ENCODE peak calls at places on chromosomes 6 and 20, in nine cellular contexts. One of them, this sample, is unnamed.

GRCh38 chr6:35776364-35777215 is at the start of gene CLPSL2:
- DNase-seq in activated T-cell treated with anti-CD3 and anti-CD28 coated beads for 1 hour: no peak
- DNase-seq in heart left ventricle: no peak
- DNase-seq in activated CD4-positive, alpha-beta T cell treated with anti-CD3 and anti-CD28 coated beads, Interleukin-2, amount 10 ng/mL, durations not matched to agents 7 days and 5 days: no peak
- DNase-seq in HEK293T: peak; percentile 59
- DNase-seq in stimulated activated CD4-positive, alpha-beta T cell treated with anti-CD3 and anti-CD28 coated beads, Interleukin-12 subunit alpha, Interleukin-12 subunit beta, amount 100 ng/mL, for 4 hours: no peak
- DNase-seq in caudate nucleus: no peak
- DNase-seq in left ventricle myocardium inferior: no peak
- DNase-seq in effector memory CD4-positive, alpha-beta T cell: no peak
- DNase-seq in this sample: no peak

GRCh38 chr6:167455371-167455770 is 130.5 kb downstream of the TTLL2 start:
- DNase-seq in activated CD4-positive, alpha-beta T cell treated with anti-CD3 and anti-CD28 coated beads, Interleukin-2, amount 10 ng/mL, durations not matched to agents 7 days and 5 days: no peak
- DNase-seq in stimulated activated CD4-positive, alpha-beta T cell treated with anti-CD3 and anti-CD28 coated beads, Interleukin-12 subunit alpha, Interleukin-12 subunit beta, amount 100 ng/mL, for 4 hours: no peak
- DNase-seq in caudate nucleus: no peak
- DNase-seq in left ventricle myocardium inferior: no peak
- DNase-seq in heart left ventricle: no peak
- DNase-seq in HEK293T: no peak
- DNase-seq in effector memory CD4-positive, alpha-beta T cell: no peak
- DNase-seq in activated T-cell treated with anti-CD3 and anti-CD28 coated beads for 1 hour: no peak
- DNase-seq in this sample: no peak

GRCh38 chr20:53763707-53764415 is 170.2 kb upstream of the ZNF217 start:
- DNase-seq in HEK293T: no peak
- DNase-seq in activated T-cell treated with anti-CD3 and anti-CD28 coated beads for 1 hour: no peak
- DNase-seq in left ventricle myocardium inferior: no peak
- DNase-seq in heart left ventricle: no peak
- DNase-seq in caudate nucleus: no peak
- DNase-seq in effector memory CD4-positive, alpha-beta T cell: no peak
- DNase-seq in activated CD4-positive, alpha-beta T cell treated with anti-CD3 and anti-CD28 coated beads, Interleukin-2, amount 10 ng/mL, durations not matched to agents 7 days and 5 days: no peak
- DNase-seq in stimulated activated CD4-positive, alpha-beta T cell treated with anti-CD3 and anti-CD28 coated beads, Interleukin-12 subunit alpha, Interleukin-12 subunit beta, amount 100 ng/mL, for 4 hours: no peak
- DNase-seq in this sample: no peak

GRCh38 chr6:38728203-38728602 is 13.1 kb downstream of the DNAH8 start:
- DNase-seq in stimulated activated CD4-positive, alpha-beta T cell treated with anti-CD3 and anti-CD28 coated beads, Interleukin-12 subunit alpha, Interleukin-12 subunit beta, amount 100 ng/mL, for 4 hours: no peak
- DNase-seq in effector memory CD4-positive, alpha-beta T cell: no peak
- DNase-seq in left ventricle myocardium inferior: no peak
- DNase-seq in heart left ventricle: no peak
- DNase-seq in activated CD4-positive, alpha-beta T cell treated with anti-CD3 and anti-CD28 coated beads, Interleukin-2, amount 10 ng/mL, durations not matched to agents 7 days and 5 days: no peak
- DNase-seq in activated T-cell treated with anti-CD3 and anti-CD28 coated beads for 1 hour: no peak
- DNase-seq in HEK293T: no peak
- DNase-seq in caudate nucleus: no peak
- DNase-seq in this sample: no peak

GRCh38 chr6:160147146-160147536 is 25.5 kb downstream of the SLC22A1 start:
- DNase-seq in stimulated activated CD4-positive, alpha-beta T cell treated with anti-CD3 and anti-CD28 coated beads, Interleukin-12 subunit alpha, Interleukin-12 subunit beta, amount 100 ng/mL, for 4 hours: no peak
- DNase-seq in heart left ventricle: no peak
- DNase-seq in caudate nucleus: no peak
- DNase-seq in HEK293T: no peak
- DNase-seq in effector memory CD4-positive, alpha-beta T cell: no peak
- DNase-seq in activated T-cell treated with anti-CD3 and anti-CD28 coated beads for 1 hour: no peak
- DNase-seq in activated CD4-positive, alpha-beta T cell treated with anti-CD3 and anti-CD28 coated beads, Interleukin-2, amount 10 ng/mL, durations not matched to agents 7 days and 5 days: no peak
- DNase-seq in left ventricle myocardium inferior: no peak
- DNase-seq in this sample: no peak

GRCh38 chr6:30007132-30007764 is 53.8 kb upstream of the POLR1H start:
- DNase-seq in effector memory CD4-positive, alpha-beta T cell: no peak
- DNase-seq in caudate nucleus: no peak
- DNase-seq in left ventricle myocardium inferior: peak; percentile 25
- DNase-seq in stimulated activated CD4-positive, alpha-beta T cell treated with anti-CD3 and anti-CD28 coated beads, Interleukin-12 subunit alpha, Interleukin-12 subunit beta, amount 100 ng/mL, for 4 hours: peak; percentile 43
- DNase-seq in HEK293T: no peak
- DNase-seq in activated T-cell treated with anti-CD3 and anti-CD28 coated beads for 1 hour: peak; percentile 23
- DNase-seq in activated CD4-positive, alpha-beta T cell treated with anti-CD3 and anti-CD28 coated beads, Interleukin-2, amount 10 ng/mL, durations not matched to agents 7 days and 5 days: no peak
- DNase-seq in heart left ventricle: peak; percentile 30
- DNase-seq in this sample: no peak

GRCh38 chr20:23445596-23446217 is 6.2 kb downstream of the CSTL1 start:
- DNase-seq in caudate nucleus: no peak
- DNase-seq in left ventricle myocardium inferior: no peak
- DNase-seq in effector memory CD4-positive, alpha-beta T cell: no peak
- DNase-seq in stimulated activated CD4-positive, alpha-beta T cell treated with anti-CD3 and anti-CD28 coated beads, Interleukin-12 subunit alpha, Interleukin-12 subunit beta, amount 100 ng/mL, for 4 hours: no peak
- DNase-seq in activated CD4-positive, alpha-beta T cell treated with anti-CD3 and anti-CD28 coated beads, Interleukin-2, amount 10 ng/mL, durations not matched to agents 7 days and 5 days: no peak
- DNase-seq in HEK293T: no peak
- DNase-seq in activated T-cell treated with anti-CD3 and anti-CD28 coated beads for 1 hour: no peak
- DNase-seq in heart left ventricle: no peak
- DNase-seq in this sample: no peak

GRCh38 chr6:116313377-116313776 is 33.6 kb upstream of the TSPYL1 start:
- DNase-seq in left ventricle myocardium inferior: no peak
- DNase-seq in stimulated activated CD4-positive, alpha-beta T cell treated with anti-CD3 and anti-CD28 coated beads, Interleukin-12 subunit alpha, Interleukin-12 subunit beta, amount 100 ng/mL, for 4 hours: no peak
- DNase-seq in heart left ventricle: no peak
- DNase-seq in HEK293T: no peak
- DNase-seq in effector memory CD4-positive, alpha-beta T cell: no peak
- DNase-seq in activated CD4-positive, alpha-beta T cell treated with anti-CD3 and anti-CD28 coated beads, Interleukin-2, amount 10 ng/mL, durations not matched to agents 7 days and 5 days: no peak
- DNase-seq in caudate nucleus: no peak
- DNase-seq in activated T-cell treated with anti-CD3 and anti-CD28 coated beads for 1 hour: no peak
- DNase-seq in this sample: peak; percentile 46

GRCh38 chr20:25310268-25310920 is 62.5 kb downstream of the PYGB start:
- DNase-seq in effector memory CD4-positive, alpha-beta T cell: no peak
- DNase-seq in stimulated activated CD4-positive, alpha-beta T cell treated with anti-CD3 and anti-CD28 coated beads, Interleukin-12 subunit alpha, Interleukin-12 subunit beta, amount 100 ng/mL, for 4 hours: peak; percentile 20
- DNase-seq in heart left ventricle: peak; percentile 48
- DNase-seq in left ventricle myocardium inferior: no peak
- DNase-seq in HEK293T: peak; percentile 48
- DNase-seq in activated T-cell treated with anti-CD3 and anti-CD28 coated beads for 1 hour: peak; percentile 18
- DNase-seq in activated CD4-positive, alpha-beta T cell treated with anti-CD3 and anti-CD28 coated beads, Interleukin-2, amount 10 ng/mL, durations not matched to agents 7 days and 5 days: peak; percentile 64
- DNase-seq in caudate nucleus: no peak
- DNase-seq in this sample: peak; percentile 87

GRCh38 chr6:83707829-83708545 is 914 bp downstream of the SNAP91 start:
- DNase-seq in left ventricle myocardium inferior: no peak
- DNase-seq in caudate nucleus: peak; percentile 54
- DNase-seq in effector memory CD4-positive, alpha-beta T cell: no peak
- DNase-seq in HEK293T: peak; percentile 33
- DNase-seq in activated CD4-positive, alpha-beta T cell treated with anti-CD3 and anti-CD28 coated beads, Interleukin-2, amount 10 ng/mL, durations not matched to agents 7 days and 5 days: no peak
- DNase-seq in stimulated activated CD4-positive, alpha-beta T cell treated with anti-CD3 and anti-CD28 coated beads, Interleukin-12 subunit alpha, Interleukin-12 subunit beta, amount 100 ng/mL, for 4 hours: no peak
- DNase-seq in activated T-cell treated with anti-CD3 and anti-CD28 coated beads for 1 hour: no peak
- DNase-seq in heart left ventricle: no peak
- DNase-seq in this sample: no peak

GRCh38 chr6:12566618-12567123 is 149.9 kb upstream of the PHACTR1 start:
- DNase-seq in caudate nucleus: no peak
- DNase-seq in HEK293T: no peak
- DNase-seq in activated CD4-positive, alpha-beta T cell treated with anti-CD3 and anti-CD28 coated beads, Interleukin-2, amount 10 ng/mL, durations not matched to agents 7 days and 5 days: no peak
- DNase-seq in effector memory CD4-positive, alpha-beta T cell: no peak
- DNase-seq in heart left ventricle: no peak
- DNase-seq in left ventricle myocardium inferior: no peak
- DNase-seq in stimulated activated CD4-positive, alpha-beta T cell treated with anti-CD3 and anti-CD28 coated beads, Interleukin-12 subunit alpha, Interleukin-12 subunit beta, amount 100 ng/mL, for 4 hours: no peak
- DNase-seq in activated T-cell treated with anti-CD3 and anti-CD28 coated beads for 1 hour: no peak
- DNase-seq in this sample: no peak

GRCh38 chr20:13302647-13303425 is 81.8 kb downstream of the ISM1 start:
- DNase-seq in caudate nucleus: no peak
- DNase-seq in activated T-cell treated with anti-CD3 and anti-CD28 coated beads for 1 hour: peak; percentile 22
- DNase-seq in heart left ventricle: no peak
- DNase-seq in activated CD4-positive, alpha-beta T cell treated with anti-CD3 and anti-CD28 coated beads, Interleukin-2, amount 10 ng/mL, durations not matched to agents 7 days and 5 days: peak; percentile 64
- DNase-seq in effector memory CD4-positive, alpha-beta T cell: peak; percentile 6
- DNase-seq in stimulated activated CD4-positive, alpha-beta T cell treated with anti-CD3 and anti-CD28 coated beads, Interleukin-12 subunit alpha, Interleukin-12 subunit beta, amount 100 ng/mL, for 4 hours: peak; percentile 36
- DNase-seq in HEK293T: peak; percentile 36
- DNase-seq in left ventricle myocardium inferior: no peak
- DNase-seq in this sample: peak; percentile 32

GRCh38 chr6:163720005-163720404 is 305.5 kb downstream of the QKI start:
- DNase-seq in activated T-cell treated with anti-CD3 and anti-CD28 coated beads for 1 hour: no peak
- DNase-seq in HEK293T: no peak
- DNase-seq in stimulated activated CD4-positive, alpha-beta T cell treated with anti-CD3 and anti-CD28 coated beads, Interleukin-12 subunit alpha, Interleukin-12 subunit beta, amount 100 ng/mL, for 4 hours: no peak
- DNase-seq in effector memory CD4-positive, alpha-beta T cell: no peak
- DNase-seq in activated CD4-positive, alpha-beta T cell treated with anti-CD3 and anti-CD28 coated beads, Interleukin-2, amount 10 ng/mL, durations not matched to agents 7 days and 5 days: no peak
- DNase-seq in caudate nucleus: no peak
- DNase-seq in left ventricle myocardium inferior: no peak
- DNase-seq in heart left ventricle: no peak
- DNase-seq in this sample: no peak

GRCh38 chr6:133099573-133099972 is 141.6 kb upstream of the EYA4 start:
- DNase-seq in caudate nucleus: no peak
- DNase-seq in stimulated activated CD4-positive, alpha-beta T cell treated with anti-CD3 and anti-CD28 coated beads, Interleukin-12 subunit alpha, Interleukin-12 subunit beta, amount 100 ng/mL, for 4 hours: no peak
- DNase-seq in activated CD4-positive, alpha-beta T cell treated with anti-CD3 and anti-CD28 coated beads, Interleukin-2, amount 10 ng/mL, durations not matched to agents 7 days and 5 days: no peak
- DNase-seq in left ventricle myocardium inferior: no peak
- DNase-seq in effector memory CD4-positive, alpha-beta T cell: no peak
- DNase-seq in HEK293T: no peak
- DNase-seq in heart left ventricle: no peak
- DNase-seq in activated T-cell treated with anti-CD3 and anti-CD28 coated beads for 1 hour: no peak
- DNase-seq in this sample: peak; percentile 81

GRCh38 chr6:18693923-18694322 is 306.8 kb downstream of the RNF144B start:
- DNase-seq in heart left ventricle: no peak
- DNase-seq in HEK293T: no peak
- DNase-seq in activated CD4-positive, alpha-beta T cell treated with anti-CD3 and anti-CD28 coated beads, Interleukin-2, amount 10 ng/mL, durations not matched to agents 7 days and 5 days: no peak
- DNase-seq in activated T-cell treated with anti-CD3 and anti-CD28 coated beads for 1 hour: no peak
- DNase-seq in caudate nucleus: no peak
- DNase-seq in left ventricle myocardium inferior: no peak
- DNase-seq in stimulated activated CD4-positive, alpha-beta T cell treated with anti-CD3 and anti-CD28 coated beads, Interleukin-12 subunit alpha, Interleukin-12 subunit beta, amount 100 ng/mL, for 4 hours: no peak
- DNase-seq in effector memory CD4-positive, alpha-beta T cell: no peak
- DNase-seq in this sample: no peak

This sample was measured in foreskin melanocyte.